ENCODE peak calls at places on chromosomes 6 and 20, in eight cellular contexts. One of them, this sample, is unnamed.

GRCh38 chr6:25312034-25312620 is 33.0 kb downstream of the CARMIL1 start:
- DNase-seq in ELF-1: no peak
- DNase-seq in KG1: no peak
- DNase-seq in GM13977: no peak
- DNase-seq in activated T-helper 1 cell treated with Interleukin-2 at 50 U/mL for 16 hours: no peak
- DNase-seq in H54: no peak
- DNase-seq in fibroblast of villous mesenchyme: peak; percentile 95
- DNase-seq in tibial artery: no peak
- DNase-seq in this sample: no peak

GRCh38 chr6:141488466-141488865 is 644.3 kb upstream of the GJE1 start:
- DNase-seq in KG1: no peak
- DNase-seq in activated T-helper 1 cell treated with Interleukin-2 at 50 U/mL for 16 hours: no peak
- DNase-seq in H54: no peak
- DNase-seq in GM13977: no peak
- DNase-seq in ELF-1: no peak
- DNase-seq in fibroblast of villous mesenchyme: peak; percentile 27
- DNase-seq in tibial artery: no peak
- DNase-seq in this sample: peak; percentile 48

GRCh38 chr6:155493694-155494143 is 38.1 kb upstream of the NOX3 start:
- DNase-seq in GM13977: peak; percentile 17
- DNase-seq in tibial artery: peak; percentile 86
- DNase-seq in KG1: no peak
- DNase-seq in activated T-helper 1 cell treated with Interleukin-2 at 50 U/mL for 16 hours: no peak
- DNase-seq in fibroblast of villous mesenchyme: peak; percentile 99
- DNase-seq in H54: peak; percentile 39
- DNase-seq in ELF-1: peak; percentile 14
- DNase-seq in this sample: peak; percentile 99

GRCh38 chr6:118644007-118644406 is 7.4 kb downstream of the CEP85L start:
- DNase-seq in KG1: no peak
- DNase-seq in tibial artery: no peak
- DNase-seq in fibroblast of villous mesenchyme: no peak
- DNase-seq in activated T-helper 1 cell treated with Interleukin-2 at 50 U/mL for 16 hours: no peak
- DNase-seq in GM13977: no peak
- DNase-seq in ELF-1: no peak
- DNase-seq in H54: no peak
- DNase-seq in this sample: peak; percentile 38

GRCh38 chr6:26594730-26595632 is 1.8 kb upstream of the ABT1 start:
- DNase-seq in tibial artery: no peak
- DNase-seq in H54: no peak
- DNase-seq in fibroblast of villous mesenchyme: peak; percentile 57
- DNase-seq in KG1: no peak
- DNase-seq in GM13977: no peak
- DNase-seq in ELF-1: peak; percentile 87
- DNase-seq in activated T-helper 1 cell treated with Interleukin-2 at 50 U/mL for 16 hours: no peak
- DNase-seq in this sample: peak; percentile 62

GRCh38 chr6:42193491-42193894 is 1.3 kb downstream of the GUCA1B start:
- DNase-seq in activated T-helper 1 cell treated with Interleukin-2 at 50 U/mL for 16 hours: no peak
- DNase-seq in H54: no peak
- DNase-seq in GM13977: no peak
- DNase-seq in ELF-1: peak; percentile 45
- DNase-seq in KG1: no peak
- DNase-seq in tibial artery: no peak
- DNase-seq in fibroblast of villous mesenchyme: no peak
- DNase-seq in this sample: peak; percentile 58

GRCh38 chr6:81938991-81939773 is 186.7 kb upstream of the TENT5A start:
- DNase-seq in KG1: no peak
- DNase-seq in tibial artery: no peak
- DNase-seq in H54: no peak
- DNase-seq in GM13977: no peak
- DNase-seq in ELF-1: peak; percentile 35
- DNase-seq in fibroblast of villous mesenchyme: peak; percentile 81
- DNase-seq in activated T-helper 1 cell treated with Interleukin-2 at 50 U/mL for 16 hours: no peak
- DNase-seq in this sample: peak; percentile 21

GRCh38 chr20:37890643-37891042 is 12.3 kb upstream of the VSTM2L start:
- DNase-seq in tibial artery: no peak
- DNase-seq in H54: no peak
- DNase-seq in ELF-1: no peak
- DNase-seq in KG1: no peak
- DNase-seq in activated T-helper 1 cell treated with Interleukin-2 at 50 U/mL for 16 hours: no peak
- DNase-seq in fibroblast of villous mesenchyme: no peak
- DNase-seq in GM13977: no peak
- DNase-seq in this sample: no peak

GRCh38 chr6:129331450-129332138 is 378.4 kb downstream of the ARHGAP18 start:
- DNase-seq in GM13977: no peak
- DNase-seq in H54: peak; percentile 6
- DNase-seq in ELF-1: no peak
- DNase-seq in activated T-helper 1 cell treated with Interleukin-2 at 50 U/mL for 16 hours: no peak
- DNase-seq in tibial artery: no peak
- DNase-seq in fibroblast of villous mesenchyme: peak; percentile 21
- DNase-seq in KG1: no peak
- DNase-seq in this sample: peak; percentile 45

GRCh38 chr6:169949501-169950097 is 198.2 kb downstream of the ERMARD start:
- DNase-seq in GM13977: no peak
- DNase-seq in ELF-1: no peak
- DNase-seq in H54: no peak
- DNase-seq in tibial artery: no peak
- DNase-seq in KG1: no peak
- DNase-seq in activated T-helper 1 cell treated with Interleukin-2 at 50 U/mL for 16 hours: no peak
- DNase-seq in fibroblast of villous mesenchyme: no peak
- DNase-seq in this sample: no peak

GRCh38 chr6:106631356-106631755 is 2.0 kb downstream of the QRSL1 start:
- DNase-seq in KG1: no peak
- DNase-seq in tibial artery: no peak
- DNase-seq in activated T-helper 1 cell treated with Interleukin-2 at 50 U/mL for 16 hours: no peak
- DNase-seq in H54: no peak
- DNase-seq in fibroblast of villous mesenchyme: no peak
- DNase-seq in ELF-1: no peak
- DNase-seq in GM13977: no peak
- DNase-seq in this sample: no peak

GRCh38 chr6:147106759-147107401 is 97.3 kb upstream of the STXBP5 start:
- DNase-seq in tibial artery: no peak
- DNase-seq in KG1: no peak
- DNase-seq in activated T-helper 1 cell treated with Interleukin-2 at 50 U/mL for 16 hours: no peak
- DNase-seq in GM13977: no peak
- DNase-seq in fibroblast of villous mesenchyme: peak; percentile 69
- DNase-seq in H54: no peak
- DNase-seq in ELF-1: no peak
- DNase-seq in this sample: peak; percentile 70

GRCh38 chr20:5829241-5829809 is 79.1 kb downstream of the SHLD1 start:
- DNase-seq in GM13977: no peak
- DNase-seq in H54: no peak
- DNase-seq in fibroblast of villous mesenchyme: no peak
- DNase-seq in activated T-helper 1 cell treated with Interleukin-2 at 50 U/mL for 16 hours: no peak
- DNase-seq in KG1: no peak
- DNase-seq in ELF-1: no peak
- DNase-seq in tibial artery: no peak
- DNase-seq in this sample: no peak

GRCh38 chr6:30759575-30760239 is 15.4 kb upstream of the IER3 start:
- DNase-seq in fibroblast of villous mesenchyme: peak; percentile 84
- DNase-seq in KG1: no peak
- DNase-seq in H54: no peak
- DNase-seq in ELF-1: peak; percentile 79
- DNase-seq in GM13977: no peak
- DNase-seq in activated T-helper 1 cell treated with Interleukin-2 at 50 U/mL for 16 hours: no peak
- DNase-seq in tibial artery: no peak
- DNase-seq in this sample: peak; percentile 97

GRCh38 chr20:1308067-1308701 is 20.8 kb downstream of the SDCBP2 start:
- DNase-seq in KG1: no peak
- DNase-seq in ELF-1: no peak
- DNase-seq in fibroblast of villous mesenchyme: no peak
- DNase-seq in tibial artery: no peak
- DNase-seq in GM13977: no peak
- DNase-seq in H54: no peak
- DNase-seq in activated T-helper 1 cell treated with Interleukin-2 at 50 U/mL for 16 hours: no peak
- DNase-seq in this sample: no peak

GRCh38 chr6:55180258-55180657 is 5.9 kb downstream of the HCRTR2 start:
- DNase-seq in H54: no peak
- DNase-seq in KG1: no peak
- DNase-seq in GM13977: no peak
- DNase-seq in ELF-1: no peak
- DNase-seq in tibial artery: no peak
- DNase-seq in fibroblast of villous mesenchyme: no peak
- DNase-seq in activated T-helper 1 cell treated with Interleukin-2 at 50 U/mL for 16 hours: no peak
- DNase-seq in this sample: no peak

GRCh38 chr20:9143926-9144325 is 75.0 kb downstream of the PLCB4 start:
- DNase-seq in GM13977: no peak
- DNase-seq in tibial artery: no peak
- DNase-seq in KG1: no peak
- DNase-seq in fibroblast of villous mesenchyme: peak; percentile 3
- DNase-seq in H54: no peak
- DNase-seq in ELF-1: no peak
- DNase-seq in activated T-helper 1 cell treated with Interleukin-2 at 50 U/mL for 16 hours: no peak
- DNase-seq in this sample: no peak

GRCh38 chr6:38068854-38069253 is 249.3 kb downstream of the ZFAND3 start:
- DNase-seq in fibroblast of villous mesenchyme: peak; percentile 14
- DNase-seq in KG1: no peak
- DNase-seq in ELF-1: no peak
- DNase-seq in GM13977: no peak
- DNase-seq in activated T-helper 1 cell treated with Interleukin-2 at 50 U/mL for 16 hours: no peak
- DNase-seq in H54: no peak
- DNase-seq in tibial artery: no peak
- DNase-seq in this sample: no peak

GRCh38 chr6:20085817-20086216 is 126.5 kb downstream of the MBOAT1 start:
- DNase-seq in ELF-1: no peak
- DNase-seq in KG1: no peak
- DNase-seq in tibial artery: no peak
- DNase-seq in fibroblast of villous mesenchyme: no peak
- DNase-seq in activated T-helper 1 cell treated with Interleukin-2 at 50 U/mL for 16 hours: no peak
- DNase-seq in H54: no peak
- DNase-seq in GM13977: no peak
- DNase-seq in this sample: no peak